ENCODE peak calls at places on chromosomes 16 and 17, in six cellular contexts. X is psoas muscle; Y is OCI-LY7; C is CD8-positive, alpha-beta T cell; H is heart left ventricle; U is body of pancreas. J is an unnamed sample. For H3K36me3, the result is how much of the 10 kb centered on the place peaks cover.

GRCh38 chr16:11302977-11303376 is 21.8 kb upstream of the PRM1 start:
- DNase-seq in X (no peak), Y (no peak), C (no peak), H (no peak), U (peak), J (no peak)

GRCh38 chr17:74737299-74738050 is 419 bp downstream of the RAB37 start:
- DNase-seq in X (no peak), Y (peak), C (peak), H (no peak), U (no peak), J (no peak)

GRCh38 chr16:54928421-54929089 is 2.1 kb upstream of the IRX5 start:
- DNase-seq in X (peak), Y (peak), C (no peak), H (peak), U (peak), J (peak)

GRCh38 chr17:32693135-32693897 is 183.6 kb downstream of the MYO1D start:
- DNase-seq in X (no peak), Y (no peak), C (no peak), H (no peak), U (no peak), J (no peak)

GRCh38 chr16:57341441-57342303 is 16.9 kb upstream of the CCL22 start:
- DNase-seq in X (no peak), Y (no peak), C (no peak), H (no peak), U (no peak), J (no peak)

GRCh38 chr16:23278031-23278430 is 24.1 kb upstream of the SCNN1B start:
- DNase-seq in X (no peak), Y (no peak), C (no peak), H (no peak), U (no peak), J (no peak)

GRCh38 chr16:16830401-16830800 is 451.5 kb downstream of the NPIPA7 start:
- DNase-seq in X (no peak), Y (no peak), C (no peak), H (no peak), U (no peak), J (no peak)

GRCh38 chr17:10050597-10051101 is 145.6 kb upstream of the RCVRN start:
- DNase-seq in X (no peak), Y (no peak), C (no peak), H (peak), U (no peak), J (no peak)

GRCh38 chr16:56938664-56939513 is 6.9 kb downstream of the HERPUD1 start:
- DNase-seq in X (no peak), Y (no peak), C (no peak), H (no peak), U (no peak), J (no peak)

GRCh38 chr17:42118545-42118944 is 2.6 kb downstream of the KAT2A start:
- DNase-seq in X (no peak), Y (peak), C (no peak), H (no peak), U (peak), J (no peak)
- TF ChIP-seq CTCF in X (peak), Y (peak), C (no peak), H (peak), U (peak), J (no peak)

GRCh38 chr16:86806181-86806837 is 228.0 kb downstream of the FOXL1 start:
- DNase-seq in X (no peak), Y (no peak), C (no peak), H (no peak), U (no peak), J (no peak)
- H3K27ac ChIP-seq in X (no peak), Y (no peak), C (no peak), H (no peak), U (no peak), J (no peak)

GRCh38 chr16:67828651-67829050 is 13.5 kb upstream of the THAP11 start:
- DNase-seq in X (no peak), Y (no peak), C (no peak), H (no peak), U (no peak), J (no peak)
- H3K36me3 ChIP-seq in X (under half), Y (under half), C (under half), H (half or more), U (under half), J (under half)

DNA sequence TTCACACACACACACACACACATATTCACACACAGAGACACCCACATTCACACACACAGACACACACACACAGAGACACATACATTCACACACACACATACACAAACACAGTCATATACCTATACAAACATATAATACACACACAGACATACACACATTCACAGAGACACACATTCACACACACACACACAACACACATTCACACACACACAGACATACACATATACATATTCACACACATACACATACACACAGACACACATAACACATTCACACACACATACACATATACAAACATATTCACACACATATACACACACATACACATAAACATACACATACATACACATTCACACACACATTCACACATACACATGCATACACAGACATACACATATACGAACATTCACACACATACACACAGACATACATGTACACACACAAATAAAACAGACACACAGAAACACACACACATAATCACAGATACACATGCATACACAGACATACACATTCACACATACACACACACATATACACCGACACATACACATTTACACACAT is 7.9 kb downstream of the PRCD start:
- DNase-seq in X (no peak), Y (no peak), C (no peak), H (no peak), U (no peak), J (no peak)
- TF ChIP-seq CTCF in X (no peak), Y (peak), C (peak), H (no peak), U (no peak), J (no peak)

DNA sequence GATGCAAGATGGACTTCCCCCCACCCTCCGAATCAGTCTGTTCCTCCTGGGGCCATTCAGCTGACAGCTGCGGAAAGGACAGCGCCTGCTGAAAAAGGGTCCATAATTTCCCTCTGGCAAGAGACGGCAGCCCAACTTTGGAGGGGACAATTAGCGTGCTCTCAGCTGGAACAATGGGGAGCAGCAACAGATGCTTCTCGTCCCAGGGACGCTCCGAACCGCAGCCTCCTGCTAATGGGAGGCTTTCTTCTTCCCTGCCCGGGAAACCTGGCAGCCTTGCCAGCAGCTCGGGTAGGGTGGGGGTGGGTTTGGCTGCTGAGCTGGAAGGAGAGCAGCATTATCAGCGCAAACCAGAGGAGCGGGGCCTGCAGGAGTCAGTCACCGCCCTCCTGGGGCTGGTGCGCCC is 500.0 kb upstream of the SALL1 start:
- DNase-seq in X (no peak), Y (no peak), C (no peak), H (no peak), U (no peak), J (no peak)
- H3K27ac ChIP-seq in X (no peak), Y (no peak), C (no peak), H (no peak), U (no peak), J (no peak)

GRCh38 chr17:40313660-40314556 is 4.9 kb downstream of the RARA start:
- DNase-seq in X (no peak), Y (no peak), C (no peak), H (no peak), U (peak), J (no peak)
- H3K36me3 ChIP-seq in X (under half), Y (under half), C (under half), H (under half), U (under half), J (under half)

GRCh38 chr16:4270595-4270994 is 2.2 kb downstream of the TFAP4 start:
- DNase-seq in X (no peak), Y (no peak), C (no peak), H (no peak), U (no peak), J (no peak)

GRCh38 chr16:4272114-4272954 is 489 bp downstream of the TFAP4 start:
- DNase-seq in X (peak), Y (peak), C (peak), H (peak), U (peak), J (peak)

GRCh38 chr16:4270091-4270490 is 2.7 kb downstream of the TFAP4 start:
- DNase-seq in X (no peak), Y (no peak), C (no peak), H (no peak), U (peak), J (no peak)

GRCh38 chr16:4273858-4274291 is 1.1 kb upstream of the TFAP4 start:
- DNase-seq in X (peak), Y (peak), C (peak), H (peak), U (peak), J (peak)

DNA sequence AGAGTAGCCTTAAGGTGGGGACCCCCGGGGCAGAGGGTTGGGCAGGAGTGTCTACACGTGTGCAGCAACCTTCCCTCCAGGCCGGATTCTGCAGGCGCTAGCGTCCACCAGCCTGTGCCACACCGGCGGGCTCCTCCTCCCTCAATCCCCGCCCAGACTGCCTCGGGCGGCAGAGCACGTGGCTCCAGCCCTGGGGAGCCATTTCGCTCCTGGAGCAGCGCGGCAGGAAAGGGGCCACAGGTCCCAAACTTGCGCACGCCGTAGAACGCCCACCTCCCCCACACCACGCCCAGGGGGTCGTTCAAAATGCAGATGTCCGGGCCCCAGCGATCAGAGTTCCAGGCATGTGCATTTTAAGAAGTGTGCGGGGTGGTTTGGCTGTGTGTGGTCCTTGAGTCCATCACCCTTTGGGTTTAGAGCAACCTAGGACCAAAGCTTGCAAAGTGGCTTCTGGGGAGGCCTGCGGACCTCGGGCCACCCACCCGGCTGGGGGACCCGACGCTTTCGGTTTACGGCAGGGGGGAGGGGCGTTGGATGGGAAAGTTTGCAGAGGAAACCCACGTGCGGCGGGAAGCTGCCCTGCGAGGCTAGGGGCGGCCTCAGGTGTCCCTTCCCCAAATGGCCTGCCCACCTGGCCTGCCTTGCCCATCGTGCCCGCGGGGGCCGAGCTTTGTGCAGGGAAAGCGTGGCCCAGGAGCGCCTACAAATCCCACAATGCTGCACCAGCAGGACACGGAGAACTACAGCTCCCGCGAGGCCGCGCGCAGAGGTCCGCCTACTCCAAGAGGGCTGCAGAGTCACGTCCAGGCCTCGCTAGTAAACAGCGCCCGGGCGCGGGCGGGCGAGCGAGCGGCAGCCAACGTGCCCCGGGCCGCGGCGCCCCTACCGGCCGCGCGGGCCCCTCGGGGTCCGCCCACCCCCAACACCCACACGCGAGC is 1.4 kb downstream of the TFAP4 start:
- DNase-seq in X (peak), Y (peak), C (peak), H (peak), U (peak), J (peak)
- TF ChIP-seq CTCF in X (no peak), Y (peak), C (no peak), H (peak), U (no peak), J (no peak)

GRCh38 chr16:68752602-68753001 is 15.5 kb downstream of the CDH1 start:
- DNase-seq in X (no peak), Y (no peak), C (no peak), H (no peak), U (no peak), J (no peak)
- H3K27ac ChIP-seq in X (no peak), Y (no peak), C (no peak), H (no peak), U (peak), J (no peak)

GRCh38 chr17:49677134-49677932 is 564 bp downstream of the SPOP start:
- DNase-seq in X (peak), Y (peak), C (peak), H (peak), U (peak), J (peak)

GRCh38 chr17:49676276-49676868 is 1.5 kb downstream of the SPOP start:
- DNase-seq in X (no peak), Y (peak), C (no peak), H (no peak), U (no peak), J (no peak)

GRCh38 chr17:49680314-49680713 is 2.4 kb upstream of the SPOP start:
- DNase-seq in X (no peak), Y (no peak), C (no peak), H (no peak), U (no peak), J (no peak)

GRCh38 chr17:49681336-49681735 is 3.4 kb upstream of the SPOP start:
- DNase-seq in X (no peak), Y (no peak), C (no peak), H (no peak), U (no peak), J (no peak)

DNA sequence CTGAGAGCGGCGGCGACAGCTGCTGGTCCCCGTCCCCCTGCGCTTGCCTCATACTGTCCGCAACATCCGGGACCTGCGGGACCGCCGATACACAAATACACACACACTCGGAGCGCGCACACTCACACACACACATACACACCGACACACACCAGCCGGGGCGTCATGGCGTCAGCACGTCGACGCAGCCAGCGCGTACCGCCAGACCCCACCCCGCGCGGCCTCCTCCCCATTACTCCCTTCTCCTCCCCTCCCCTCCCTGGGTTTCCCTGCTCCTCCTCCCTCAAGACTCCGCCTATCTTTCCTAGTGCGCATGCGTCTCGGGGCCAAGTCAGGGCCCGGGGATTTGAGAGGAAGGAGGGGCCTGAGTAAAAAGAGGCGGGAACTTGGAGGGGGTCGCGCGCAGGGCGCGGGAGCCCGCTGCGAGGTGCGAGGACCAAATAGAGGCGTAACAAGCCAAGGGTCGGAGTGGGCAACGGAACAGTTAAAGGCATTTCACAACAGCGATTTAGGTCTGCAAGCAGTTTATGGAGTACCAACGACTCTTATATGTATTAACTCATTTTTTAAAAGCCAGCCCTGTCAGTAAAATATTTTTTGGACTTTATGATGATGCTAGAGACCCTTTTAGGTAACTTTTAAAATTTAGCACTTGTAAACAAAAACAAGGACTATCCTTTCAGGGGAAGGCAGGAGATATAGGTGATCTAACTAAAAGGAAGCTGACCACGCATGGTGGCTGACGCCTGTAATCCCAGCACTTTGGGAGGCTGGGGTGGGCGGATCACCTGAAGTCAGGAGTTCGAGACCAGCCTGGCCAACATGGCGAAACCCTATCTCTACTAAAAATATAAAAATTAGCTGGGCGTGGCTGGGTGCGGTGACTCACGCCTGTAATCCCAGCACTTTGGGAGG is at the start of gene SPOP:
- DNase-seq in X (peak), Y (peak), C (peak), H (peak), U (peak), J (peak)
- H3K36me3 ChIP-seq in X (under half), Y (under half), C (under half), H (under half), U (under half), J (under half)